ENCODE peak calls at places on chromosomes 6 and 20, in six cellular contexts. B is NCI-H1105 treated with DMSO at 0.1 percent for 48 hours; M is T-helper 9 cell; G is activated naive CD4-positive, alpha-beta T cell treated with Interleukin-2 at 50 U/mL for 16 hours; N is T follicular helper cell; A is LoVo. D is an unnamed sample.

GRCh38 chr6:74280130-74280692 is 584.2 kb downstream of the CD109 start:
- DNase-seq in A (no peak), B (no peak), M (no peak), N (no peak), G (no peak), D (no peak)

GRCh38 chr20:58701431-58702160 is 9.0 kb downstream of the NPEPL1 start:
- DNase-seq in B (no peak), N (no peak), M (no peak), G (no peak), A (no peak), D (no peak)

GRCh38 chr20:54102543-54102942 is 32.1 kb upstream of the BCAS1 start:
- DNase-seq in A (no peak), G (no peak), M (no peak), B (no peak), N (no peak), D (no peak)

GRCh38 chr6:152543519-152543918 is 93.6 kb downstream of the SYNE1 start:
- DNase-seq in M (no peak), N (no peak), A (no peak), G (no peak), B (no peak), D (no peak)

GRCh38 chr20:37598611-37599342 is 71.1 kb upstream of the BLCAP start:
- DNase-seq in A (no peak), N (no peak), B (peak), M (no peak), G (no peak), D (no peak)

GRCh38 chr6:82363368-82364086 is at the start of gene TPBG:
- DNase-seq in A (peak), N (no peak), M (peak), G (peak), B (peak), D (no peak)

GRCh38 chr20:63639093-63639860 is 12.4 kb upstream of the GMEB2 start:
- DNase-seq in B (no peak), M (peak), G (peak), N (peak), A (no peak), D (peak)

GRCh38 chr20:42191140-42191860 is 573.1 kb upstream of the CHD6 start:
- DNase-seq in N (no peak), A (peak), M (no peak), B (no peak), G (no peak), D (no peak)

GRCh38 chr6:73476722-73477121 is 15.2 kb downstream of the MTO1 start:
- DNase-seq in N (no peak), G (peak), B (no peak), A (no peak), M (no peak), D (no peak)

GRCh38 chr6:12014027-12014872 is 2.1 kb downstream of the HIVEP1 start:
- DNase-seq in M (no peak), N (no peak), B (no peak), A (peak), G (no peak), D (no peak)

GRCh38 chr6:106611030-106611429 is 18.3 kb downstream of the RTN4IP1 start:
- DNase-seq in G (no peak), A (no peak), N (no peak), M (no peak), B (no peak), D (no peak)

GRCh38 chr6:12993283-12993898 is 276.8 kb downstream of the PHACTR1 start:
- DNase-seq in A (no peak), B (no peak), N (no peak), M (no peak), G (no peak), D (no peak)

GRCh38 chr6:95923518-95923917 is 92.3 kb upstream of the FUT9 start:
- DNase-seq in G (no peak), B (no peak), N (no peak), A (no peak), M (no peak), D (no peak)

GRCh38 chr20:51334609-51335008 is 207.9 kb downstream of the NFATC2 start:
- DNase-seq in M (no peak), N (no peak), A (no peak), B (no peak), G (no peak), D (no peak)

GRCh38 chr6:13918686-13919085 is 6.1 kb upstream of the RNF182 start:
- DNase-seq in A (no peak), N (no peak), B (no peak), G (no peak), M (no peak), D (no peak)

GRCh38 chr20:9110365-9110764 is 41.5 kb downstream of the PLCB4 start:
- DNase-seq in N (no peak), G (no peak), B (no peak), M (no peak), A (no peak), D (no peak)

GRCh38 chr6:164436976-164437375 is 872.4 kb downstream of the C6orf118 start:
- DNase-seq in A (no peak), G (no peak), M (no peak), B (no peak), N (no peak), D (no peak)

GRCh38 chr6:99709062-99709461 is 102.4 kb downstream of the PRDM13 start:
- DNase-seq in N (no peak), G (no peak), M (no peak), B (no peak), A (no peak), D (no peak)

GRCh38 chr20:46237221-46237620 is 71.1 kb downstream of the CDH22 start:
- DNase-seq in N (no peak), G (no peak), M (no peak), B (no peak), A (no peak), D (no peak)

GRCh38 chr6:28090902-28091586 is 10.7 kb downstream of the ZNF165 start:
- DNase-seq in M (no peak), G (no peak), B (no peak), N (no peak), A (no peak), D (no peak)

GRCh38 chr20:8951136-8951535 is 117.8 kb upstream of the PLCB4 start:
- DNase-seq in B (no peak), G (no peak), N (no peak), M (no peak), A (no peak), D (no peak)

GRCh38 chr6:43990275-43990626 is 137.0 kb downstream of the MRPL14 start:
- DNase-seq in A (no peak), N (no peak), B (no peak), M (no peak), G (no peak), D (no peak)

GRCh38 chr6:135935951-135936601 is 84.6 kb downstream of the PDE7B start:
- DNase-seq in G (no peak), M (no peak), N (no peak), A (no peak), B (peak), D (no peak)

GRCh38 chr20:2840138-2840966 is at the start of the genes PCED1A and VPS16:
- DNase-seq in A (peak), B (peak), G (peak), N (peak), M (peak), D (peak)

GRCh38 chr20:61052195-61052594 is 199.9 kb upstream of the CDH4 start:
- DNase-seq in A (no peak), G (no peak), N (no peak), M (no peak), B (no peak), D (no peak)

GRCh38 chr6:26044140-26045045 is 42.8 kb upstream of the HFE start:
- DNase-seq in B (peak), N (peak), G (peak), M (no peak), A (no peak), D (peak)

GRCh38 chr6:155782320-155782730 is 326.7 kb upstream of the NOX3 start:
- DNase-seq in N (no peak), M (no peak), A (peak), B (peak), G (no peak), D (no peak)

GRCh38 chr6:76026101-76026500 is 46.4 kb downstream of the IMPG1 start:
- DNase-seq in A (no peak), N (no peak), M (no peak), B (no peak), G (no peak), D (no peak)

GRCh38 chr6:138246650-138247440 is 28.6 kb upstream of the PBOV1 start:
- DNase-seq in N (no peak), M (no peak), A (no peak), B (no peak), G (no peak), D (no peak)

GRCh38 chr20:11814276-11814675 is 103.4 kb upstream of the BTBD3 start:
- DNase-seq in M (no peak), G (no peak), A (no peak), B (no peak), N (no peak), D (no peak)

GRCh38 chr6:136409598-136409997 is 120.0 kb upstream of the BCLAF1 start:
- DNase-seq in N (no peak), M (no peak), G (no peak), A (no peak), B (no peak), D (no peak)